ENCODE peak calls at places on chromosome 14, in four cellular contexts. E is IMR-90, D is transverse colon, R is HL-60. H is an unnamed sample.

GRCh38 chr14:23294346-23294733 is 8.3 kb downstream of the PPP1R3E start:
- DNase-seq in E (no peak), D (no peak), R (no peak), H (no peak)

GRCh38 chr14:52840916-52841315 is 49.5 kb upstream of the GNPNAT1 start:
- DNase-seq in E (peak), D (no peak), R (no peak), H (no peak)

GRCh38 chr14:55206175-55206574 is 14.8 kb upstream of the DLGAP5 start:
- DNase-seq in E (no peak), D (no peak), R (no peak), H (no peak)

GRCh38 chr14:53955671-53956426 is 776 bp downstream of the BMP4 start:
- DNase-seq in E (no peak), D (peak), R (no peak), H (no peak)

GRCh38 chr14:90419200-90419599 is 22.4 kb downstream of the CALM1 start:
- DNase-seq in E (peak), D (peak), R (no peak), H (peak)

GRCh38 chr14:35254736-35255135 is 37.4 kb upstream of the PSMA6 start:
- DNase-seq in E (no peak), D (no peak), R (no peak), H (no peak)

GRCh38 chr14:106551265-106551664 is 1024.9 kb downstream of the TMEM121 start:
- DNase-seq in E (no peak), D (no peak), R (no peak), H (no peak)

GRCh38 chr14:87877877-87878276 is 115.1 kb downstream of the GALC start:
- DNase-seq in E (no peak), D (no peak), R (no peak), H (no peak)

GRCh38 chr14:64580451-64580850 is 30.7 kb downstream of the PPP1R36 start:
- DNase-seq in E (peak), D (no peak), R (no peak), H (no peak)

GRCh38 chr14:68946423-68946822 is 32.7 kb downstream of the ACTN1 start:
- DNase-seq in E (no peak), D (no peak), R (no peak), H (no peak)

GRCh38 chr14:68948686-68949085 is 30.4 kb downstream of the ACTN1 start:
- DNase-seq in E (no peak), D (no peak), R (no peak), H (no peak)

GRCh38 chr14:68945585-68946289 is 33.4 kb downstream of the ACTN1 start:
- DNase-seq in E (no peak), D (peak), R (no peak), H (no peak)

GRCh38 chr14:68949236-68949965 is 29.7 kb downstream of the ACTN1 start:
- DNase-seq in E (no peak), D (no peak), R (no peak), H (no peak)

DNA sequence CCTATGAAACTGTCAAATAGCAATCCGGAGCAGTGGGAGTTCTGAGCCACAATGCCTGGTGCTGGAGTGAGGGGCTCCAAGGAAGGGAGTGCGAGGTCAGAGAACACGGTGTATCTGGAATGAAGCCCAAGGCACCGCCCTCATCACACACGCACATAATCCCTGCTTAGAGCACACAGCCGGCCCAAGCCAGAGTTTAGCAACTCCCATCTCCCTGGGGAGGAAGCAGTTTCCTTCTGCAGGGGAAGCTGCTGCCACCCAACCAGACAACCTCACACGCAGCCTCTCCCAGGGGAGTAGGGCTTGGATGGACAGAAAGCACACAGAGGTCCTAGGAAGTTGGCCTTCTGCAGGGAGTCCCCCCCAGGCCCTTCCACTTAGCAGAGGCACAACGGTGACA is 31.3 kb downstream of the ACTN1 start:
- DNase-seq in E (peak), D (peak), R (peak), H (no peak)
- H3K4me3 ChIP-seq in E (no peak), D (no peak), R (no peak), H (no peak)

GRCh38 chr14:25032092-25032784 is 17.7 kb downstream of the STXBP6 start:
- DNase-seq in E (no peak), D (no peak), R (no peak), H (no peak)
- TF ChIP-seq CTCF in E (no peak), D (no peak), R (peak), H (no peak)

DNA sequence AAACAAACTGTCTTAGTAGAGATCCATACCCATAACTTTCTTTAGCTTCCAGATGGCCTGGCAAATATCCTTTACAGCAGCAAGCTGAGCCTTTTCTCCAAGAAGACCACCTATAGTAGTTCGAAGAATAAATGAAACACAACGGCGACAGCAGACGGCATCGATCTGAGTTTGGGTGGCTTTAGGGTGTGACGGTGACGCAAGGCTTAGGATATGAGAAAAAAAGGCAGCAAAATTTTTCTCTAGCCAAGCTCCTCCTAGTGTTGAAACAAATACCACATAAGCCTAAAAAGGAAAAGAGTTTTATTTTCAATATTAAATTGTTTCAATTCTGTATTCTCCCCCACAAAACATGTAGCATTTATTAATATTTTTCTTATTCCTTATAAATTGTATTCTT is 33.3 kb downstream of the HEATR5A start:
- DNase-seq in E (no peak), D (no peak), R (no peak), H (no peak)
- H3K4me3 ChIP-seq in E (no peak), D (no peak), R (no peak), H (no peak)

DNA sequence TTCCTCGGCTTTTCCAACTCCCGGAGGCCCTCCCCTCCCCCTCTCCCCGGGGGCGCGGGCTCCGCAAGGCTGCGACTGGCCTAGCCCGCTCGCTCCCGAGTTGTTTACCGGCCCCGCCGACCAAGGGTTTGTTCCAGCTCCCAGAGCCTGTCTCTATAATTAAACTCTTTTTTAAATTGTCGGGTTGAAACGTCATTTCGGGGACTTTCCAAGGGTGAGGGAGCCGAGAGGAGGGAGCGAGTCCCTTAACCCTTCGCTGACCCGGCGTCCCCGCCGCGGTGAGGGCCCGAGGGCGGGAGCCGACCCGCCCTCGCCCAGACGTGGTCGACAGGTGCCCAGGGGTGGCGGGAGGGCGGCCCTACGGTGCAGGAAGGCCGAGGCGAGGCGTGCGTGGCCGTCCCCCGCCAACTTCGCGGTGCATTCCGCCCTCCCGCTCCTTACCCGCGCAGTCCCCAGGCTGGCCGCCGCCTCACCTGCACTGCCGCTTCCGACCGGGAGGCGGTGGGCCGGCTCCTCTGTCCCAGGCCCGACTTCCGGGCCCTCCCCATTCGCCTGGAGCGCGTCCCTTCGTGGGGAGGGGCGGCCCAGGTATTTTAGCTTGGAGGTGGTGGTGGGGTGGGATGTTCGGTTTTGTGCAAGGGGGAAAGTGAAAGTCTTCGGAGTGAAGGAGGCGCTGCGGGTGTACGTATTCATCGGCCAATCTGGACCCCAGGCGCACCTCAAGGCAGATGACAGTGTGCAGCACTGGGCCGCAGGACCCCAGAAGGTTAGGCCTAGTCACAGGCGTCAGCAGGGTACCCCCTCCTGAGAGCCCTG is 2.9 kb upstream of the ZFP36L1 start:
- DNase-seq in E (peak), D (peak), R (no peak), H (no peak)
- TF ChIP-seq CTCF in E (peak), D (peak), R (no peak), H (peak)

GRCh38 chr14:36647827-36648753 is 13.6 kb upstream of the PAX9 start:
- DNase-seq in E (peak), D (no peak), R (peak), H (no peak)
- H3K4me3 ChIP-seq in E (peak), D (no peak), R (no peak), H (peak)

GRCh38 chr14:93034671-93034994 is 81.1 kb downstream of the ITPK1 start:
- DNase-seq in E (no peak), D (no peak), R (no peak), H (no peak)
- TF ChIP-seq CTCF in E (no peak), D (no peak), R (no peak), H (peak)